ENCODE peak calls at places on chromosomes 16 and 17, in eight cellular contexts. One of them, this sample, is unnamed. For H3K9me3, the result is how much of the 10 kb centered on the place peaks cover.

GRCh38 chr16:50900391-50900942 is 158.6 kb downstream of the CYLD start:
- DNase-seq in HepG2: no peak
- DNase-seq in ovary: no peak
- DNase-seq in adrenal gland: no peak
- DNase-seq in A549: no peak
- DNase-seq in uterus: no peak
- DNase-seq in thyroid gland: peak
- DNase-seq in transverse colon: no peak
- DNase-seq in this sample: no peak

GRCh38 chr16:11047057-11047456 is 102.7 kb downstream of the CLEC16A start:
- DNase-seq in HepG2: no peak
- DNase-seq in ovary: no peak
- DNase-seq in adrenal gland: no peak
- DNase-seq in A549: no peak
- DNase-seq in uterus: peak
- DNase-seq in thyroid gland: no peak
- DNase-seq in transverse colon: no peak
- DNase-seq in this sample: no peak

GRCh38 chr17:4594406-4595349 is 10.3 kb downstream of the SMTNL2 start:
- DNase-seq in HepG2: no peak
- DNase-seq in ovary: no peak
- DNase-seq in adrenal gland: no peak
- DNase-seq in A549: no peak
- DNase-seq in uterus: no peak
- DNase-seq in thyroid gland: peak
- DNase-seq in transverse colon: peak
- DNase-seq in this sample: no peak

GRCh38 chr17:51015145-51015558 is 105.5 kb downstream of the SPAG9 start:
- DNase-seq in HepG2: no peak
- DNase-seq in ovary: no peak
- DNase-seq in adrenal gland: no peak
- DNase-seq in A549: no peak
- DNase-seq in uterus: no peak
- DNase-seq in thyroid gland: no peak
- DNase-seq in transverse colon: no peak
- DNase-seq in this sample: no peak

GRCh38 chr17:45702666-45703266 is 81.4 kb upstream of the CRHR1 start:
- DNase-seq in HepG2: no peak
- DNase-seq in ovary: no peak
- DNase-seq in adrenal gland: no peak
- DNase-seq in A549: peak
- DNase-seq in uterus: no peak
- DNase-seq in thyroid gland: no peak
- DNase-seq in transverse colon: no peak
- DNase-seq in this sample: no peak

GRCh38 chr17:72952641-72953313 is 139.7 kb downstream of the SLC39A11 start:
- DNase-seq in HepG2: no peak
- DNase-seq in ovary: no peak
- DNase-seq in adrenal gland: no peak
- DNase-seq in A549: no peak
- DNase-seq in uterus: no peak
- DNase-seq in thyroid gland: no peak
- DNase-seq in transverse colon: no peak
- DNase-seq in this sample: no peak

GRCh38 chr17:17132746-17133145 is 73.4 kb downstream of the PLD6 start:
- DNase-seq in HepG2: no peak
- DNase-seq in ovary: no peak
- DNase-seq in adrenal gland: no peak
- DNase-seq in A549: no peak
- DNase-seq in uterus: no peak
- DNase-seq in thyroid gland: no peak
- DNase-seq in transverse colon: no peak
- DNase-seq in this sample: peak

GRCh38 chr16:76676356-76676755 is 399.2 kb downstream of the CNTNAP4 start:
- DNase-seq in HepG2: no peak
- DNase-seq in ovary: no peak
- DNase-seq in adrenal gland: no peak
- DNase-seq in A549: no peak
- DNase-seq in uterus: no peak
- DNase-seq in thyroid gland: no peak
- DNase-seq in transverse colon: no peak
- DNase-seq in this sample: no peak

GRCh38 chr16:57513371-57514102 is 22.8 kb downstream of the CCDC102A start:
- DNase-seq in HepG2: no peak
- DNase-seq in ovary: no peak
- DNase-seq in adrenal gland: no peak
- DNase-seq in A549: peak
- DNase-seq in uterus: peak
- DNase-seq in thyroid gland: peak
- DNase-seq in transverse colon: peak
- DNase-seq in this sample: peak

GRCh38 chr17:11140501-11140900 is 100.5 kb upstream of the SHISA6 start:
- DNase-seq in HepG2: no peak
- DNase-seq in ovary: no peak
- DNase-seq in adrenal gland: no peak
- DNase-seq in A549: no peak
- DNase-seq in uterus: no peak
- DNase-seq in thyroid gland: no peak
- DNase-seq in transverse colon: no peak
- DNase-seq in this sample: no peak

GRCh38 chr17:49708515-49709161 is 874 bp upstream of the SLC35B1 start:
- DNase-seq in HepG2: no peak
- DNase-seq in ovary: no peak
- DNase-seq in adrenal gland: no peak
- DNase-seq in A549: no peak
- DNase-seq in uterus: peak
- DNase-seq in thyroid gland: peak
- DNase-seq in transverse colon: no peak
- DNase-seq in this sample: no peak

GRCh38 chr17:77206125-77206523 is 65.4 kb downstream of the SEC14L1 start:
- DNase-seq in HepG2: no peak
- DNase-seq in ovary: no peak
- DNase-seq in adrenal gland: no peak
- DNase-seq in A549: no peak
- DNase-seq in uterus: no peak
- DNase-seq in thyroid gland: no peak
- DNase-seq in transverse colon: no peak
- DNase-seq in this sample: no peak

GRCh38 chr17:10521949-10522348 is 3.6 kb upstream of the MYH1 start:
- DNase-seq in HepG2: no peak
- DNase-seq in ovary: no peak
- DNase-seq in adrenal gland: no peak
- DNase-seq in A549: no peak
- DNase-seq in uterus: no peak
- DNase-seq in thyroid gland: no peak
- DNase-seq in transverse colon: no peak
- DNase-seq in this sample: no peak

GRCh38 chr17:50632637-50633036 is 2.0 kb upstream of the ABCC3 start:
- DNase-seq in HepG2: no peak
- DNase-seq in ovary: no peak
- DNase-seq in adrenal gland: no peak
- DNase-seq in A549: no peak
- DNase-seq in uterus: no peak
- DNase-seq in thyroid gland: no peak
- DNase-seq in transverse colon: no peak
- DNase-seq in this sample: peak

GRCh38 chr17:54888981-54889380 is 11.7 kb upstream of the TOM1L1 start:
- DNase-seq in HepG2: no peak
- DNase-seq in ovary: no peak
- DNase-seq in adrenal gland: no peak
- DNase-seq in A549: no peak
- DNase-seq in uterus: no peak
- DNase-seq in thyroid gland: no peak
- DNase-seq in transverse colon: no peak
- DNase-seq in this sample: no peak

GRCh38 chr16:79212114-79212791 is 388.3 kb downstream of the MAF start:
- DNase-seq in HepG2: no peak
- DNase-seq in ovary: no peak
- DNase-seq in adrenal gland: no peak
- DNase-seq in A549: no peak
- DNase-seq in uterus: no peak
- DNase-seq in thyroid gland: no peak
- DNase-seq in transverse colon: no peak
- DNase-seq in this sample: no peak
- TF ChIP-seq CTCF in HepG2: no peak
- TF ChIP-seq CTCF in ovary: no peak
- TF ChIP-seq CTCF in adrenal gland: no peak
- TF ChIP-seq CTCF in A549: no peak
- TF ChIP-seq CTCF in uterus: no peak
- TF ChIP-seq CTCF in thyroid gland: no peak
- TF ChIP-seq CTCF in transverse colon: no peak
- TF ChIP-seq CTCF in this sample: no peak

GRCh38 chr17:7403043-7403901 is 625 bp downstream of the TMEM256 start:
- DNase-seq in HepG2: peak
- DNase-seq in ovary: no peak
- DNase-seq in adrenal gland: peak
- DNase-seq in A549: peak
- DNase-seq in uterus: peak
- DNase-seq in thyroid gland: no peak
- DNase-seq in transverse colon: peak
- DNase-seq in this sample: peak
- TF ChIP-seq POLR2A in HepG2: no peak
- TF ChIP-seq POLR2A in ovary: no peak
- TF ChIP-seq POLR2A in adrenal gland: no peak
- TF ChIP-seq POLR2A in A549: no peak
- TF ChIP-seq POLR2A in uterus: no peak
- TF ChIP-seq POLR2A in thyroid gland: no peak
- TF ChIP-seq POLR2A in transverse colon: peak
- TF ChIP-seq POLR2A in this sample: no peak

DNA sequence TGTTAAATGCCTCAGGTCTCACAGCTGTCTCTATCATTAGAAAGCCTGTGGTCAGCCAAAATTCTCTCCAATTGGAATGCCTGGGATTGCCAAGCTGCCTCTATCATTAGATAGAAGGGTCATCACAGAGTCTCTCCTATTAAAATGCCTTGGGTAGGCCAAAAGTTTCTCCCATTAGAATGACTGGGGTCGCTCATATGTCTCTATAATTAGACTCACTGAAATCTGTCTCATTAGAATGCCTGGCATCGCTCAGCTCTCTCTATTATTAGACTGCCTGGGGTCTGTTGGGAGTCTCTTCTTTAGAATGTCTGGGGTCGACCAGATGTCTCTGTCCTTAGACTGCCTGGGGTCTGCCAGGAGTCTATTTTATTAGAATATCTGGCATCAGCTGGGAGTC is 2265.1 kb downstream of the TP53TG3F start:
- DNase-seq in HepG2: no peak
- DNase-seq in ovary: no peak
- DNase-seq in adrenal gland: no peak
- DNase-seq in A549: no peak
- DNase-seq in uterus: no peak
- DNase-seq in thyroid gland: no peak
- DNase-seq in transverse colon: no peak
- DNase-seq in this sample: no peak
- H3K9me3 ChIP-seq in HepG2: half or more
- H3K9me3 ChIP-seq in ovary: under half
- H3K9me3 ChIP-seq in adrenal gland: under half
- H3K9me3 ChIP-seq in A549: under half
- H3K9me3 ChIP-seq in uterus: under half
- H3K9me3 ChIP-seq in thyroid gland: under half
- H3K9me3 ChIP-seq in transverse colon: under half
- H3K9me3 ChIP-seq in this sample: under half

DNA sequence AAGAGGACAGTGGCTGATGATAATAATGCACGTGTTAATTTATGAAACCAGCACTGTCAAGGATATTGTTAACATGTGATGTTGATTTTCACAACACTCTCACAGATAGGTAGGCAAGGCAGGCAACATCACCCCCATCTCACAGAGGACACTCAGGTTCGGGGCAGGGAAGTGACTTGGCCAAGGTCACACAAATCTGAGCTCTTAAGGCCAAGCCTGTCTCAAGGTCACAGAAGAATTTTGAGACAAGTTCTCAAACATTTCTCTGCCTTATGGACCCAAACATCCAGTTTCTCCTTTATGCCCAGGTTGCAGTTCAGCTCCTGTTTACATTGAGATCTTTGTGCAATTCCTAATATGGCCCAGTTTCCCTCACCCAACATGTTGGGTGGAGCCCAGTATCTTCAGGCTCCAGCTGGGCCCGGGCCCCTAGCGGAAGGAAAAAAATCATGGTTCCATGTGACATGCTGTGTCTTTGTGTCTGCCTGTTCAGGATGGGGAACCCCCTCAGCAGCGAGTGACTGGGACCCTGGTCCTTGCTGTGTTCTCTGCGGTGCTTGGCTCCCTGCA is 1.3 kb downstream of the SLC2A4 start:
- DNase-seq in HepG2: peak
- DNase-seq in ovary: no peak
- DNase-seq in adrenal gland: no peak
- DNase-seq in A549: no peak
- DNase-seq in uterus: no peak
- DNase-seq in thyroid gland: no peak
- DNase-seq in transverse colon: no peak
- DNase-seq in this sample: no peak
- TF ChIP-seq CTCF in HepG2: no peak
- TF ChIP-seq CTCF in ovary: no peak
- TF ChIP-seq CTCF in adrenal gland: no peak
- TF ChIP-seq CTCF in A549: no peak
- TF ChIP-seq CTCF in uterus: no peak
- TF ChIP-seq CTCF in thyroid gland: no peak
- TF ChIP-seq CTCF in transverse colon: no peak
- TF ChIP-seq CTCF in this sample: no peak

This sample was measured in right lobe of liver.